ENCODE peak calls at places on chromosomes 2 and 18, in nine cellular contexts. One of them, this sample, is unnamed.

GRCh38 chr18:34544930-34545329 is 165.2 kb upstream of the DTNA start:
- DNase-seq in activated naive CD8-positive, alpha-beta T cell treated with anti-CD3 and anti-CD28 coated beads, Interleukin-2, amount 50 U/mL, for 24 hours: no peak
- DNase-seq in A549: no peak
- DNase-seq in NCI-H146: peak; percentile 50
- DNase-seq in cardiac fibroblast: no peak
- DNase-seq in activated T-cell treated with anti-CD3 and anti-CD28 coated beads for 24 hours: no peak
- DNase-seq in erythroblast: no peak
- DNase-seq in CD8-positive, alpha-beta memory T cell: no peak
- DNase-seq in sciatic nerve: no peak
- DNase-seq in this sample: no peak

GRCh38 chr18:23994361-23994902 is 20.1 kb upstream of the TTC39C start:
- DNase-seq in activated naive CD8-positive, alpha-beta T cell treated with anti-CD3 and anti-CD28 coated beads, Interleukin-2, amount 50 U/mL, for 24 hours: no peak
- DNase-seq in A549: peak; percentile 44
- DNase-seq in NCI-H146: peak; percentile 98
- DNase-seq in cardiac fibroblast: peak; percentile 69
- DNase-seq in activated T-cell treated with anti-CD3 and anti-CD28 coated beads for 24 hours: no peak
- DNase-seq in erythroblast: no peak
- DNase-seq in CD8-positive, alpha-beta memory T cell: no peak
- DNase-seq in sciatic nerve: no peak
- DNase-seq in this sample: peak; percentile 52

GRCh38 chr2:37855283-37856041 is 69.6 kb upstream of the RMDN2 start:
- DNase-seq in activated naive CD8-positive, alpha-beta T cell treated with anti-CD3 and anti-CD28 coated beads, Interleukin-2, amount 50 U/mL, for 24 hours: no peak
- DNase-seq in A549: no peak
- DNase-seq in NCI-H146: no peak
- DNase-seq in cardiac fibroblast: peak; percentile 22
- DNase-seq in activated T-cell treated with anti-CD3 and anti-CD28 coated beads for 24 hours: no peak
- DNase-seq in erythroblast: no peak
- DNase-seq in CD8-positive, alpha-beta memory T cell: no peak
- DNase-seq in sciatic nerve: no peak
- DNase-seq in this sample: no peak

GRCh38 chr2:120175000-120175581 is 48.1 kb downstream of the TMEM185B start:
- DNase-seq in activated naive CD8-positive, alpha-beta T cell treated with anti-CD3 and anti-CD28 coated beads, Interleukin-2, amount 50 U/mL, for 24 hours: no peak
- DNase-seq in A549: peak; percentile 54
- DNase-seq in NCI-H146: peak; percentile 62
- DNase-seq in cardiac fibroblast: peak; percentile 85
- DNase-seq in activated T-cell treated with anti-CD3 and anti-CD28 coated beads for 24 hours: no peak
- DNase-seq in erythroblast: peak; percentile 37
- DNase-seq in CD8-positive, alpha-beta memory T cell: no peak
- DNase-seq in sciatic nerve: no peak
- DNase-seq in this sample: no peak

GRCh38 chr18:23458830-23459529 is 5.9 kb downstream of the RIOK3 start:
- DNase-seq in activated naive CD8-positive, alpha-beta T cell treated with anti-CD3 and anti-CD28 coated beads, Interleukin-2, amount 50 U/mL, for 24 hours: no peak
- DNase-seq in A549: no peak
- DNase-seq in NCI-H146: no peak
- DNase-seq in cardiac fibroblast: no peak
- DNase-seq in activated T-cell treated with anti-CD3 and anti-CD28 coated beads for 24 hours: no peak
- DNase-seq in erythroblast: no peak
- DNase-seq in CD8-positive, alpha-beta memory T cell: no peak
- DNase-seq in sciatic nerve: no peak
- DNase-seq in this sample: no peak

GRCh38 chr2:122028371-122029102 is 273.1 kb downstream of the TSN start:
- DNase-seq in activated naive CD8-positive, alpha-beta T cell treated with anti-CD3 and anti-CD28 coated beads, Interleukin-2, amount 50 U/mL, for 24 hours: no peak
- DNase-seq in A549: no peak
- DNase-seq in NCI-H146: no peak
- DNase-seq in cardiac fibroblast: peak; percentile 93
- DNase-seq in activated T-cell treated with anti-CD3 and anti-CD28 coated beads for 24 hours: no peak
- DNase-seq in erythroblast: no peak
- DNase-seq in CD8-positive, alpha-beta memory T cell: no peak
- DNase-seq in sciatic nerve: no peak
- DNase-seq in this sample: no peak

GRCh38 chr2:97936199-97936598 is 59.5 kb downstream of the TMEM131 start:
- DNase-seq in activated naive CD8-positive, alpha-beta T cell treated with anti-CD3 and anti-CD28 coated beads, Interleukin-2, amount 50 U/mL, for 24 hours: no peak
- DNase-seq in A549: no peak
- DNase-seq in NCI-H146: peak; percentile 94
- DNase-seq in cardiac fibroblast: no peak
- DNase-seq in activated T-cell treated with anti-CD3 and anti-CD28 coated beads for 24 hours: no peak
- DNase-seq in erythroblast: no peak
- DNase-seq in CD8-positive, alpha-beta memory T cell: no peak
- DNase-seq in sciatic nerve: no peak
- DNase-seq in this sample: no peak

GRCh38 chr2:187354653-187355052 is 93.4 kb downstream of the CALCRL start:
- DNase-seq in activated naive CD8-positive, alpha-beta T cell treated with anti-CD3 and anti-CD28 coated beads, Interleukin-2, amount 50 U/mL, for 24 hours: no peak
- DNase-seq in A549: no peak
- DNase-seq in NCI-H146: no peak
- DNase-seq in cardiac fibroblast: peak; percentile 33
- DNase-seq in activated T-cell treated with anti-CD3 and anti-CD28 coated beads for 24 hours: no peak
- DNase-seq in erythroblast: no peak
- DNase-seq in CD8-positive, alpha-beta memory T cell: no peak
- DNase-seq in sciatic nerve: no peak
- DNase-seq in this sample: no peak

GRCh38 chr18:8681196-8681595 is 24.2 kb upstream of the MTCL1 start:
- DNase-seq in activated naive CD8-positive, alpha-beta T cell treated with anti-CD3 and anti-CD28 coated beads, Interleukin-2, amount 50 U/mL, for 24 hours: no peak
- DNase-seq in A549: no peak
- DNase-seq in NCI-H146: no peak
- DNase-seq in cardiac fibroblast: no peak
- DNase-seq in activated T-cell treated with anti-CD3 and anti-CD28 coated beads for 24 hours: no peak
- DNase-seq in erythroblast: no peak
- DNase-seq in CD8-positive, alpha-beta memory T cell: no peak
- DNase-seq in sciatic nerve: no peak
- DNase-seq in this sample: no peak